ENCODE peak calls at places on chromosomes 3 and 15, in ten cellular contexts. H is frontal cortex; L is T-helper 2 cell; F is stimulated activated CD8-positive, alpha-beta memory T cell treated with anti-CD3 and anti-CD28 coated beads, Interleukin-7, amount 100 ng/mL, for 4 hours; W is renal cortical epithelial cell; U is WTC11; K is omental fat pad; V is activated CD8-positive, alpha-beta memory T cell treated with anti-CD3 and anti-CD28 coated beads, Interleukin-2, amount 50 U/mL, for 4 hours; Q is ELR; T is activated naive CD8-positive, alpha-beta T cell treated with anti-CD3 and anti-CD28 coated beads, Interleukin-2, amount 50 U/mL, for 24 hours. Z is an unnamed sample.

GRCh38 chr15:44695274-44695673 is 15.8 kb downstream of the PATL2 start:
- DNase-seq in H (no peak), L (no peak), F (no peak), W (no peak), U (no peak), K (no peak), V (no peak), Q (no peak), T (no peak), Z (no peak)

GRCh38 chr3:120661106-120661962 is 20.7 kb downstream of the HGD start:
- DNase-seq in H (no peak), L (no peak), F (no peak), W (no peak), U (no peak), K (no peak), V (no peak), Q (no peak), T (no peak), Z (no peak)

GRCh38 chr3:152271465-152272035 is 2.8 kb downstream of the MBNL1 start:
- DNase-seq in H (no peak), L (no peak), F (no peak), W (no peak), U (no peak), K (no peak), V (no peak), Q (no peak), T (no peak), Z (no peak)

GRCh38 chr15:59616390-59616789 is 4.8 kb downstream of the GCNT3 start:
- DNase-seq in H (no peak), L (no peak), F (no peak), W (peak), U (no peak), K (no peak), V (no peak), Q (no peak), T (no peak), Z (no peak)

GRCh38 chr3:160486459-160486869 is 36.9 kb upstream of the TRIM59 start:
- DNase-seq in H (no peak), L (no peak), F (no peak), W (peak), U (no peak), K (no peak), V (no peak), Q (peak), T (no peak), Z (peak)

GRCh38 chr3:24128195-24129005 is 183.3 kb downstream of the NR1D2 start:
- DNase-seq in H (no peak), L (no peak), F (no peak), W (peak), U (no peak), K (no peak), V (no peak), Q (peak), T (no peak), Z (peak)

GRCh38 chr3:114377426-114377825 is 83.6 kb downstream of the TIGIT start:
- DNase-seq in H (no peak), L (no peak), F (no peak), W (no peak), U (no peak), K (no peak), V (no peak), Q (no peak), T (no peak), Z (no peak)

GRCh38 chr3:172153335-172153861 is 114.0 kb downstream of the FNDC3B start:
- DNase-seq in H (peak), L (peak), F (peak), W (peak), U (no peak), K (peak), V (peak), Q (peak), T (peak), Z (no peak)

GRCh38 chr3:104886220-104886995 is 480.3 kb upstream of the ALCAM start:
- DNase-seq in H (no peak), L (no peak), F (no peak), W (no peak), U (no peak), K (no peak), V (no peak), Q (peak), T (no peak), Z (no peak)

GRCh38 chr3:15317164-15317477 is 15.3 kb downstream of the SH3BP5 start:
- DNase-seq in H (no peak), L (no peak), F (no peak), W (no peak), U (no peak), K (no peak), V (no peak), Q (peak), T (no peak), Z (no peak)

GRCh38 chr15:78715930-78716329 is 74.9 kb upstream of the CHRNB4 start:
- DNase-seq in H (no peak), L (no peak), F (no peak), W (peak), U (no peak), K (no peak), V (no peak), Q (peak), T (no peak), Z (no peak)

GRCh38 chr3:107211608-107212007 is 165.6 kb upstream of the CCDC54 start:
- DNase-seq in H (no peak), L (no peak), F (no peak), W (peak), U (no peak), K (no peak), V (no peak), Q (no peak), T (no peak), Z (peak)

GRCh38 chr15:40437754-40438687 is 2.7 kb upstream of the BAHD1 start:
- DNase-seq in H (no peak), L (no peak), F (no peak), W (no peak), U (peak), K (no peak), V (no peak), Q (no peak), T (no peak), Z (no peak)

GRCh38 chr3:42501681-42502428 is 588 bp upstream of the VIPR1 start:
- DNase-seq in H (peak), L (peak), F (peak), W (no peak), U (peak), K (no peak), V (peak), Q (peak), T (peak), Z (no peak)

GRCh38 chr15:39341238-39341637 is 239.6 kb upstream of the THBS1 start:
- DNase-seq in H (no peak), L (no peak), F (no peak), W (no peak), U (no peak), K (no peak), V (no peak), Q (no peak), T (no peak), Z (no peak)

GRCh38 chr3:188824596-188824995 is 347.2 kb upstream of the TPRG1 start:
- DNase-seq in H (no peak), L (no peak), F (no peak), W (no peak), U (no peak), K (no peak), V (no peak), Q (no peak), T (no peak), Z (peak)

GRCh38 chr3:7927015-7927414 is 574.6 kb upstream of the LMCD1 start:
- DNase-seq in H (no peak), L (no peak), F (no peak), W (no peak), U (no peak), K (no peak), V (no peak), Q (no peak), T (no peak), Z (no peak)

GRCh38 chr15:67578020-67578600 is 35.6 kb downstream of the MAP2K5 start:
- DNase-seq in H (no peak), L (no peak), F (no peak), W (no peak), U (no peak), K (no peak), V (no peak), Q (no peak), T (no peak), Z (no peak)